ENCODE peak calls at places on chromosomes 7 and 10, in six cellular contexts. H is hippocampal formation, I is WTC11, S is Daoy, L is IMR-90, F is left colon. N is an unnamed sample.

GRCh38 chr10:124124123-124124768 is 30.8 kb upstream of the CHST15 start:
- DNase-seq in F (no peak), L (no peak), I (no peak), H (no peak), S (no peak), N (no peak)

GRCh38 chr10:18610517-18610916 is 40.9 kb downstream of the NSUN6 start:
- DNase-seq in F (peak; percentile 35), L (peak; percentile 87), S (peak; percentile 85), H (no peak), I (no peak), N (no peak)

GRCh38 chr10:79380125-79380917 is 33.1 kb downstream of the PPIF start:
- DNase-seq in F (peak; percentile 41), I (no peak), H (no peak), L (peak; percentile 44), S (no peak), N (no peak)

GRCh38 chr7:92205987-92206386 is 27.0 kb upstream of the LRRD1 start:
- DNase-seq in I (no peak), S (no peak), L (no peak), H (no peak), F (no peak), N (no peak)

GRCh38 chr10:28906011-28906411 is 228.7 kb downstream of the BAMBI start:
- DNase-seq in S (no peak), I (no peak), L (no peak), F (no peak), H (no peak), N (peak; percentile 32)

GRCh38 chr7:69967152-69967591 is 368.9 kb downstream of the AUTS2 start:
- DNase-seq in H (no peak), L (no peak), S (peak; percentile 34), F (no peak), I (no peak), N (peak; percentile 3)

GRCh38 chr7:192701-193536 is 548 bp downstream of the FAM20C start:
- DNase-seq in S (peak; percentile 51), I (no peak), L (peak; percentile 21), H (no peak), F (no peak), N (no peak)

GRCh38 chr7:105224884-105225651 is 163.7 kb downstream of the SRPK2 start:
- DNase-seq in S (peak; percentile 94), I (no peak), F (no peak), L (peak; percentile 95), H (no peak), N (no peak)

GRCh38 chr10:129761981-129762956 is 201.8 kb downstream of the EBF3 start:
- DNase-seq in H (no peak), S (peak; percentile 27), F (no peak), I (no peak), L (no peak), N (no peak)

GRCh38 chr10:132845041-132845551 is 59.1 kb upstream of the NKX6-2 start:
- DNase-seq in F (no peak), S (no peak), H (no peak), I (no peak), L (no peak), N (no peak)

GRCh38 chr7:70343519-70343918 is 745.2 kb downstream of the AUTS2 start:
- DNase-seq in L (no peak), S (no peak), I (no peak), F (no peak), H (no peak), N (no peak)

GRCh38 chr7:135726911-135727673 is 894 bp downstream of the SLC13A4 start:
- DNase-seq in L (no peak), F (no peak), I (no peak), S (no peak), H (no peak), N (no peak)

GRCh38 chr7:143345428-143345900 is 17.0 kb downstream of the FAM131B start:
- DNase-seq in I (peak; percentile 82), H (no peak), L (peak; percentile 32), F (peak; percentile 58), S (peak; percentile 74), N (peak; percentile 54)

GRCh38 chr7:26307226-26307625 is 15.6 kb downstream of the SNX10 start:
- DNase-seq in I (no peak), H (no peak), F (no peak), L (peak; percentile 4), S (peak; percentile 50), N (no peak)

GRCh38 chr10:89189211-89189734 is 17.8 kb downstream of the CH25H start:
- DNase-seq in I (no peak), F (no peak), L (no peak), S (no peak), H (no peak), N (no peak)

GRCh38 chr7:44547536-44548221 is 6.5 kb upstream of the NPC1L1 start:
- DNase-seq in L (no peak), I (no peak), S (peak; percentile 34), H (no peak), F (no peak), N (no peak)

GRCh38 chr10:11951695-11952094 is 90.9 kb downstream of the UPF2 start:
- DNase-seq in H (no peak), S (no peak), F (no peak), L (no peak), I (no peak), N (no peak)

GRCh38 chr10:1257226-1257625 is 201.0 kb downstream of the WDR37 start:
- DNase-seq in L (no peak), I (no peak), S (no peak), F (no peak), H (no peak), N (no peak)

GRCh38 chr10:69730251-69731156 is 71.2 kb upstream of the COL13A1 start:
- DNase-seq in H (no peak), S (no peak), L (peak; percentile 63), I (no peak), F (no peak), N (no peak)